ENCODE peak calls at places on chromosomes 3 and 15, in nine cellular contexts. B is sigmoid colon, M is AG10803, Z is fibroblast of mammary gland, G is GM06990, C is astrocyte, N is upper lobe of left lung, W is heart left ventricle, L is ovary. V is an unnamed sample.

GRCh38 chr3:171320721-171321120 is 139.5 kb downstream of the TNIK start:
- DNase-seq in W (peak; percentile 60), C (peak; percentile 34), N (peak; percentile 47), B (peak; percentile 73), M (peak; percentile 23), Z (no peak), L (no peak), G (no peak), V (no peak)

GRCh38 chr15:31448635-31448979 is 122.0 kb downstream of the KLF13 start:
- DNase-seq in B (no peak), L (peak; percentile 1), G (no peak), W (no peak), C (no peak), Z (no peak), N (peak; percentile 19), M (no peak), V (no peak)

GRCh38 chr15:70867911-70868467 is 14.0 kb upstream of the LARP6 start:
- DNase-seq in M (peak; percentile 92), B (peak; percentile 82), C (peak; percentile 48), N (no peak), L (peak; percentile 82), G (no peak), W (peak; percentile 53), Z (peak; percentile 83), V (no peak)

GRCh38 chr3:11514191-11514770 is 129.4 kb downstream of the VGLL4 start:
- DNase-seq in G (no peak), C (peak; percentile 96), N (peak; percentile 42), Z (peak; percentile 91), M (peak; percentile 87), W (peak; percentile 63), B (peak; percentile 62), L (peak; percentile 37), V (peak; percentile 39)

GRCh38 chr15:31308185-31308639 is 18.4 kb upstream of the KLF13 start:
- DNase-seq in Z (no peak), C (no peak), M (no peak), G (peak; percentile 72), N (no peak), L (no peak), W (no peak), B (no peak), V (no peak)

GRCh38 chr3:116316781-116317180 is 128.5 kb downstream of the LSAMP start:
- DNase-seq in M (no peak), L (no peak), B (peak; percentile 71), C (no peak), N (no peak), G (no peak), W (no peak), Z (no peak), V (no peak)

GRCh38 chr15:98905981-98906711 is 101.4 kb downstream of the PGPEP1L start:
- DNase-seq in B (no peak), M (peak; percentile 18), Z (no peak), G (no peak), C (peak; percentile 44), N (no peak), W (no peak), L (no peak), V (no peak)

GRCh38 chr3:30344288-30344687 is 262.1 kb upstream of the TGFBR2 start:
- DNase-seq in L (no peak), Z (no peak), C (no peak), G (no peak), W (peak; percentile 18), B (no peak), M (no peak), N (peak; percentile 37), V (no peak)

GRCh38 chr3:185807455-185808068 is 17.3 kb downstream of the IGF2BP2 start:
- DNase-seq in C (peak; percentile 94), G (no peak), N (no peak), W (no peak), Z (peak; percentile 99), L (no peak), M (peak; percentile 68), B (no peak), V (peak; percentile 84)

DNA sequence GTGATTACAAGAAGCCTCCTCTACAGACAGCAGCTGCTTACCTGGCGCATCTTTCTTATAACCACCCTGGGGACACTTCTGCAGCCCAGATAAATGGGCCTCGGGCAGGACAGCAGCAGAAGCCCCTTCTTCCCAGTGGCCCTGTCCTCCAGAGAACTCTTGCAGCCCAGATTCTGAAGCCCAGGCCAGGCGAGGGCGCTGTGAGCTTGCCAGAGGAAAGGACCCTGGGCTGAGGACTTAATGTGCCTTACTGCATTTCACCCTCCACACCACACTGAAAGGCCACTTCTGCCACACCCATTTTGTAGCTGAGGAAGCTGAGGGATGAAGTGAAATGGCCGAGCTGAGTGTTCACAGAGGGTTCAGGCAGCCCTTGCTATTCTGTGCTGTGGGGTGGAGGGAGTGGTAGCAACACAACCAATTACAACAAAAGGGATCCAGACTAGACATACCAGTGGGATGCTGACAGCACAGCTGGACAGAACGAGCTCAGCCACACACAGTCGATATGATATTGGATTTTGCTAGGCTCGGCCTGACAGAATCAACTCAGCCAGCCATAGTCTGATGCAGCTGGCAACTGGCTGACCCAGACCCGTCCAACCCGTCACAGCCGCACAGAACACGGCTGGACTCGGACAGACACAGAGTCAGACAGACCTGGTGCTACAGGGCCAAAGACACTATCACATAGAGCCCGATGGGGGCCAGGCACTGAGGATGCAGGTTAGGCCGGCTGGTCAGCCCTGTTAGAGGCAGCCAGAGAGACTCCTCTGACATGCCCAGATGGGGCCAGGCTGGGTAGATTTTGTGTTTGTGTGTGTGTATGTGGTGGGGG is 7.3 kb downstream of the ACOX2 start:
- DNase-seq in W (no peak), C (no peak), G (no peak), M (peak; percentile 15), B (no peak), Z (peak; percentile 27), L (no peak), N (no peak), V (no peak)
- TF ChIP-seq CTCF in W (peak; percentile 18), C (peak; percentile 13), G (peak; percentile 47), M (peak; percentile 43), B (no peak), Z (peak; percentile 41), L (no peak), N (no peak), V (peak; percentile 37)

DNA sequence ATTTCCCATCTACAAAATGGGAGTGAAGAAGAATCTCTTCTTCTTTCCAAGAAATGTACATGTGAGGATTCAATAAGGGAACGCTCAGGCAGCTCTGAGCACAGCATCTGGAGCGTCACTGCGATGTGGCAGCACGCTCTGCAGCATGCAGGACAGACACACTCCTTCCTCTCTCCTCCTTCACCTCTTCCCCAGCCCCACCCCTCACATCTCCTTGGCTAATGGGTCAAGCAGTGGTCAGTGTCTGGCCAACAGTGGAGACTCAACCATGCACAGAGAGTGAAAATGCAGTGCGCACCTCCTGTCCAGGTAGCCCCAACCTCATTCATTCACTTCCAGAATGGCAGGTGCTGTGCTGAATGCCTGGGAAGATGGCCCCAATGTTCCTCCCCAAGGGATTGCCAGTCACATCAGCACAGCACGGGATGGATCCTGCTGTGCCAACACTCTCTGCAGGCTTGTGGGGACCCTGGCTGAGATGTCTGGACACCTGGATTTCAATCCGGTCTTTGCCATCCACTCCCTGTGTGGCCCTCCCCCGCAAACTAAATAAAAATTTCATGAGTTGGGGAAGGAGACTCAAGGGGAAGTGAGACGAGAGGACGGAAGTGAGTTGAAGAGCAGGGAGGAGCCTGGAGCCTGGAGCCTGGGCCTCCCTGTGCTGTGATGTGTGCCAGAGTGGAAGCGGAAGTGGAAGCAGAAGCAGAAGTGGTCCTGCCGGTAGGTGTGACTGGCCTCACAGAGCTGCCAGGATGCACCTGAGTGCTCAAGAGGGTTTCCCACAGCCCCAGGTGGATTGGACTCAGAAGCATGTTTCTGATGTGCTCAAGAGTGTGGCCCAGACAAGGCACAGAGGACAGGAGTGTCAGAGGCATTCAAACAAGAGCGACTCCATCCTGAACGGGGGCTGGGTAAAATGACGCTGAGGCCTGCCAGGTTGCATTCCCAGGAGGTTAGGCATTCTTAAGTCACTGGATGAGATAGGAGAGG is 163.9 kb downstream of the SMAD6 start:
- DNase-seq in Z (no peak), B (peak; percentile 68), G (peak; percentile 55), W (no peak), L (no peak), C (no peak), N (peak; percentile 61), M (no peak), V (no peak)
- H3K4me3 ChIP-seq in Z (no peak overlapping the region), B (no peak overlapping the region), G (no peak overlapping the region), W (no peak overlapping the region), L (no peak overlapping the region), C (no peak overlapping the region), N (no peak overlapping the region), M (no peak overlapping the region), V (no peak overlapping the region)

GRCh38 chr15:58154769-58155168 is 16.6 kb downstream of the AQP9 start:
- DNase-seq in C (no peak), B (no peak), G (no peak), L (no peak), M (no peak), W (no peak), N (no peak), Z (peak; percentile 28), V (no peak)
- TF ChIP-seq CTCF in C (no peak), B (no peak), G (no peak), L (no peak), M (no peak), W (no peak), N (no peak), Z (no peak), V (no peak)

GRCh38 chr15:82647835-82648256 is 683 bp upstream of the CPEB1 start:
- DNase-seq in W (no peak), L (no peak), C (no peak), B (peak; percentile 75), N (no peak), M (no peak), Z (no peak), G (peak; percentile 78), V (no peak)

GRCh38 chr15:82650046-82650670 is 3.0 kb upstream of the CPEB1 start:
- DNase-seq in N (no peak), W (no peak), G (no peak), C (no peak), B (no peak), Z (no peak), L (no peak), M (no peak), V (no peak)

GRCh38 chr15:82647045-82647834 is at the start of gene CPEB1:
- DNase-seq in C (no peak), B (peak; percentile 88), N (no peak), L (peak; percentile 85), M (peak; percentile 35), G (peak; percentile 69), Z (peak; percentile 43), W (peak; percentile 43), V (no peak)

GRCh38 chr15:82649226-82649999 is 2.2 kb upstream of the CPEB1 start:
- DNase-seq in L (no peak), C (no peak), M (no peak), B (no peak), N (no peak), Z (no peak), G (peak; percentile 21), W (no peak), V (no peak)

DNA sequence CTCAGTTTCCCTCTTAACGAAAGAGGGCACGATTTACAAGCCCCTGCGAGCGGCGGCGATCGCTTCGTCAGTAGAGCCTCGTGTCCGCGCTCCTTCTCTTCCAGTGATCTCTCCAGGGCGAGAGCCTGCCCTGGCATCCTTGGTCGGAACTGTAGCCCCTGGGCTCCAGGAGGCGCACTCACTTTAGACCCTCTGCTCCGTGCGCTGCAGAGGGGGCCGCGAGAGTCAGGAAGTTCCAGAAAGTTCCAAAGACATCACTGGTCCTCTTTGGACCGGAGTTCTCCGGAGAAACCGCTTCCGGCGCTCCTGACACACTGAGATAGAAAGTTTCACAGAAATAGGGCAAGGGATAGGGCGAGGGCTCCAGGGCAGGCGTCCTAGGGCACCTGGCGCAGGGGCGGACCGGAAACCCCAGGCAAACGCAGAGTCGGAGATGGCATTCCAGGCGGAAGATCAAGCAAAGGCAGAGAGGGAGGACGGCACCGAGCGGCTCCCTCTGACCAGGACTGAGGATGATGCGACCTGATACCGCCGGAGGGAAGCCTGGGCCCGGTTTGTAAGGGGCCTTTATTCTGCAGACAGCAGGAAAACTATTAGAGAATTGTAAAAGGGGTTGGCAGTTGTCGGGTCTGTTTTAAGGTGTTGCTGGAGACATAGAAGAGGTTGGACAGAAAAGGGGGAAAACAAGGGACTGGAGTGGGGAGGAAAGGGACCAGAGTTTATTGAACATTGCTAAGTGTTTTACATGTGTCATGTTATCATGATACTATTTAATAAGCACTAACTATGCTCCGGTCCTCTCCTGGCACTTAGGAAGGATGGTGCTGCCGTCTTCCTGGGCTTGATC is 1.3 kb upstream of the CPEB1 start:
- DNase-seq in M (peak; percentile 4), Z (no peak), W (no peak), C (no peak), L (peak; percentile 26), N (no peak), B (no peak), G (no peak), V (no peak)
- H3K4me3 ChIP-seq in M (peak overlapping the region; percentile 44), Z (no peak overlapping the region), W (peak overlapping the region; percentile 39), C (peak overlapping the region; percentile 24), L (peak overlapping the region; percentile 50), N (peak overlapping the region; percentile 45), B (peak overlapping the region; percentile 30), G (peak overlapping the region; percentile 66), V (peak overlapping the region; percentile 50)

V was measured in epithelial cell of proximal tubule.